ENCODE peak calls at places on chromosomes 12 and 14, in eight cellular contexts. J is AG04450, T is coronary artery, B is PC-3, Q is uterus, U is SK-N-SH, M is fibroblast of lung, F is A549. P is an unnamed sample.

GRCh38 chr14:36503771-36504741 is 16.0 kb downstream of the NKX2-1 start:
- DNase-seq in J (no peak), T (no peak), B (no peak), Q (no peak), U (peak; percentile 27), M (no peak), F (no peak), P (no peak)

GRCh38 chr12:72872986-72873385 is 600.8 kb downstream of the TRHDE start:
- DNase-seq in J (no peak), T (no peak), B (no peak), Q (no peak), U (no peak), M (no peak), F (no peak), P (no peak)

GRCh38 chr12:65123435-65124063 is 2.4 kb upstream of the WIF1 start:
- DNase-seq in J (no peak), T (no peak), B (peak; percentile 66), Q (no peak), U (peak; percentile 15), M (peak; percentile 5), F (peak; percentile 51), P (no peak)

GRCh38 chr12:67721216-67721615 is 72.7 kb downstream of the DYRK2 start:
- DNase-seq in J (no peak), T (no peak), B (no peak), Q (no peak), U (no peak), M (no peak), F (no peak), P (no peak)

GRCh38 chr14:52071675-52072074 is 2.8 kb upstream of the NID2 start:
- DNase-seq in J (no peak), T (no peak), B (peak; percentile 44), Q (no peak), U (no peak), M (no peak), F (no peak), P (no peak)

GRCh38 chr12:53061404-53062010 is 11.6 kb downstream of the TNS2 start:
- DNase-seq in J (no peak), T (peak; percentile 71), B (peak; percentile 87), Q (peak; percentile 32), U (no peak), M (no peak), F (peak; percentile 77), P (no peak)

GRCh38 chr12:113267621-113268020 is 46.4 kb downstream of the TPCN1 start:
- DNase-seq in J (no peak), T (no peak), B (peak; percentile 18), Q (no peak), U (no peak), M (no peak), F (no peak), P (no peak)

GRCh38 chr12:69475237-69475984 is 5.2 kb downstream of the FRS2 start:
- DNase-seq in J (no peak), T (no peak), B (no peak), Q (no peak), U (peak; percentile 8), M (peak; percentile 56), F (peak; percentile 28), P (no peak)

GRCh38 chr12:100401660-100402059 is 44.8 kb downstream of the SLC17A8 start:
- DNase-seq in J (no peak), T (no peak), B (peak; percentile 76), Q (no peak), U (no peak), M (peak; percentile 73), F (peak; percentile 66), P (no peak)

GRCh38 chr12:48007206-48007605 is 2.9 kb upstream of the COL2A1 start:
- DNase-seq in J (no peak), T (no peak), B (no peak), Q (no peak), U (no peak), M (no peak), F (no peak), P (no peak)

GRCh38 chr14:65958664-65959562 is 527.3 kb upstream of the CCDC196 start:
- DNase-seq in J (no peak), T (no peak), B (peak; percentile 55), Q (no peak), U (peak; percentile 49), M (peak; percentile 17), F (peak; percentile 37), P (no peak)

GRCh38 chr14:67962215-67962644 is 142.7 kb downstream of the RAD51B start:
- DNase-seq in J (no peak), T (no peak), B (no peak), Q (no peak), U (no peak), M (no peak), F (no peak), P (no peak)

GRCh38 chr14:67964391-67964812 is 144.8 kb downstream of the RAD51B start:
- DNase-seq in J (no peak), T (no peak), B (peak; percentile 90), Q (no peak), U (no peak), M (no peak), F (peak; percentile 40), P (no peak)

GRCh38 chr14:67963960-67964359 is 144.4 kb downstream of the RAD51B start:
- DNase-seq in J (no peak), T (no peak), B (no peak), Q (no peak), U (no peak), M (no peak), F (no peak), P (no peak)

GRCh38 chr14:67963545-67963944 is 144.0 kb downstream of the RAD51B start:
- DNase-seq in J (no peak), T (no peak), B (no peak), Q (no peak), U (no peak), M (no peak), F (no peak), P (no peak)

DNA sequence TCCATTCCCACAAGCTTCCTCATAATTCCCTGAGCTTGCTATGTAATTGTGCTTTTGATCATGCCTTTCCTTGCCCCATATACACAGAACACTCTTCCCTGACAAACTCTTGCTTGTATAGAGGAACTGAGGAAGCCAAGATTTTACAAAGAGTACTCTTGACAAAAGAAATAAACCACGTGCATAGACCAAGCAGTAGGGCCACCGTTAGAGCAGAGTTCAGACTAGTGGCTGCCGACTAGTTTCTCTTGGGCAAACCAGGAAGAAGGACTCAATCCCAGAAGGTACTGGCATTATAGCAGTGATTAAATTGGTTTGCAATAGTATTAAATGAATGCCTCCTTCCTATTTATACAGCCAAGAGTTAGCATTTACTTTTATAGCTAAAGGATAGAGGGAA is 146.1 kb downstream of the RAD51B start:
- DNase-seq in J (no peak), T (no peak), B (no peak), Q (no peak), U (no peak), M (no peak), F (no peak), P (no peak)
- H3K27ac ChIP-seq in J (no peak overlapping the region), T (no peak overlapping the region), B (peak overlapping the region; percentile 81), Q (peak overlapping the region; percentile 85), U (no peak overlapping the region), M (no peak overlapping the region), F (peak overlapping the region; percentile 65), P (no peak overlapping the region)

GRCh38 chr14:28763914-28764848 is 2.4 kb upstream of the FOXG1 start:
- DNase-seq in J (no peak), T (no peak), B (peak; percentile 42), Q (no peak), U (no peak), M (peak; percentile 30), F (no peak), P (no peak)

GRCh38 chr14:28762949-28763313 is 3.7 kb upstream of the FOXG1 start:
- DNase-seq in J (no peak), T (no peak), B (no peak), Q (no peak), U (no peak), M (no peak), F (no peak), P (no peak)

GRCh38 chr14:28760431-28760996 is 6.1 kb upstream of the FOXG1 start:
- DNase-seq in J (no peak), T (no peak), B (no peak), Q (no peak), U (no peak), M (no peak), F (no peak), P (no peak)

GRCh38 chr14:28761438-28762289 is 4.9 kb upstream of the FOXG1 start:
- DNase-seq in J (no peak), T (no peak), B (no peak), Q (no peak), U (no peak), M (no peak), F (no peak), P (no peak)

GRCh38 chr14:28762290-28762948 is 4.2 kb upstream of the FOXG1 start:
- DNase-seq in J (no peak), T (no peak), B (no peak), Q (no peak), U (no peak), M (no peak), F (no peak), P (no peak)
- H3K27ac ChIP-seq in J (no peak overlapping the region), T (no peak overlapping the region), B (no peak overlapping the region), Q (no peak overlapping the region), U (no peak overlapping the region), M (no peak overlapping the region), F (no peak overlapping the region), P (peak overlapping the region; percentile 92)

GRCh38 chr12:57528831-57529555 is 6.4 kb downstream of the MBD6 start:
- DNase-seq in J (no peak), T (no peak), B (no peak), Q (no peak), U (no peak), M (no peak), F (no peak), P (no peak)

GRCh38 chr12:57528176-57528575 is 5.6 kb downstream of the MBD6 start:
- DNase-seq in J (no peak), T (no peak), B (no peak), Q (no peak), U (no peak), M (no peak), F (no peak), P (no peak)

GRCh38 chr12:57531836-57532235 is 9.2 kb downstream of the MBD6 start:
- DNase-seq in J (no peak), T (no peak), B (no peak), Q (no peak), U (no peak), M (no peak), F (no peak), P (no peak)

GRCh38 chr12:57529831-57530230 is 7.2 kb downstream of the MBD6 start:
- DNase-seq in J (no peak), T (no peak), B (no peak), Q (no peak), U (no peak), M (no peak), F (no peak), P (no peak)

GRCh38 chr12:57530396-57531142 is 7.9 kb downstream of the MBD6 start:
- DNase-seq in J (no peak), T (no peak), B (no peak), Q (no peak), U (no peak), M (no peak), F (no peak), P (no peak)
- H3K27ac ChIP-seq in J (no peak overlapping the region), T (no peak overlapping the region), B (no peak overlapping the region), Q (no peak overlapping the region), U (no peak overlapping the region), M (no peak overlapping the region), F (no peak overlapping the region), P (no peak overlapping the region)

DNA sequence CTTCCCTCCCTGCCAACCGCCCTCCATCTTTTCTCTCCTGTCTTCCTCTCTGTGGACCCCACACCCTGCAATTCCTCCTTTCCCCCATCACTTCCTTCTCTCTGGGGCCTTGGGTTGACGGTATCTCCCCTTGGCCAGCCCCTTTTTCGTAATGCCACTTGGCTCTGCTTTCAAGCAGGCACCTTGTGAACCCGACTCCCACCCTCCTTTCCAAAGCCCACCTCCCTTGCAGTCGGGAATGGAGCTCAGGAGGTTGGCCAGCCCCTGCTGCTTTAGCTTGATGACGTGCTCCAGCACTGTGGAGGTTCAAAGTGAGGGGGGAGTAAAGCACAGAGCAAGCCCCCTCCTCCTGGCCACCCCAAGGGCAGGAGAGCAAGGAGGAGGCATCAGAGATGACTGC is 103.4 kb downstream of the ZFP36L1 start:
- DNase-seq in J (no peak), T (no peak), B (no peak), Q (peak; percentile 19), U (no peak), M (no peak), F (no peak), P (no peak)
- H3K27ac ChIP-seq in J (no peak overlapping the region), T (no peak overlapping the region), B (no peak overlapping the region), Q (peak overlapping the region; percentile 75), U (peak overlapping the region; percentile 61), M (peak overlapping the region; percentile 14), F (peak overlapping the region; percentile 86), P (no peak overlapping the region)

P was measured in caudate nucleus.